ENCODE peak calls at places on chromosomes 12 and 14, in six cellular contexts. C is GM12878, R is WTC11, T is K562, Y is HCT116, M is HepG2. V is an unnamed sample.

GRCh38 chr12:26156201-26156871 is 31.5 kb upstream of the BHLHE41 start:
- DNase-seq in C (peak), R (no peak), T (no peak), Y (no peak), M (no peak), V (no peak)

GRCh38 chr12:69555461-69555860 is 29.8 kb upstream of the CCT2 start:
- DNase-seq in C (no peak), R (no peak), T (no peak), Y (no peak), M (no peak), V (no peak)

GRCh38 chr12:75850751-75851462 is 180.7 kb downstream of the PHLDA1 start:
- DNase-seq in C (no peak), R (no peak), T (no peak), Y (no peak), M (no peak), V (no peak)

GRCh38 chr12:68896881-68897540 is 36.0 kb downstream of the CPM start:
- DNase-seq in C (peak), R (no peak), T (no peak), Y (no peak), M (no peak), V (no peak)

GRCh38 chr14:58216544-58216943 is 16.6 kb downstream of the ACTR10 start:
- DNase-seq in C (no peak), R (no peak), T (no peak), Y (no peak), M (no peak), V (no peak)

GRCh38 chr12:24896171-24896570 is 52.7 kb downstream of the BCAT1 start:
- DNase-seq in C (no peak), R (no peak), T (no peak), Y (no peak), M (no peak), V (no peak)

GRCh38 chr12:71551529-71551928 is 111.9 kb downstream of the LGR5 start:
- DNase-seq in C (no peak), R (no peak), T (peak), Y (peak), M (no peak), V (peak)

GRCh38 chr14:68246074-68246980 is 426.7 kb downstream of the RAD51B start:
- DNase-seq in C (no peak), R (no peak), T (peak), Y (no peak), M (no peak), V (no peak)

GRCh38 chr12:131521326-131521725 is 189.6 kb upstream of the SFSWAP start:
- DNase-seq in C (no peak), R (no peak), T (no peak), Y (no peak), M (no peak), V (no peak)

GRCh38 chr12:129635003-129635685 is 268.7 kb downstream of the TMEM132D start:
- DNase-seq in C (no peak), R (no peak), T (no peak), Y (no peak), M (no peak), V (no peak)

GRCh38 chr14:68148276-68148675 is 328.7 kb downstream of the RAD51B start:
- DNase-seq in C (no peak), R (no peak), T (no peak), Y (no peak), M (no peak), V (no peak)

GRCh38 chr14:65904988-65905387 is 492.5 kb downstream of the FUT8 start:
- DNase-seq in C (no peak), R (no peak), T (no peak), Y (no peak), M (no peak), V (no peak)

GRCh38 chr14:77889971-77890442 is 90.1 kb downstream of the ADCK1 start:
- DNase-seq in C (no peak), R (no peak), T (no peak), Y (no peak), M (no peak), V (no peak)

GRCh38 chr14:77908847-77909246 is 108.9 kb downstream of the ADCK1 start:
- DNase-seq in C (no peak), R (no peak), T (peak), Y (no peak), M (no peak), V (no peak)

GRCh38 chr12:98838282-98838681 is 193.2 kb downstream of the APAF1 start:
- DNase-seq in C (no peak), R (peak), T (no peak), Y (no peak), M (no peak), V (peak)

GRCh38 chr14:67371247-67372148 is 11.4 kb downstream of the EIF2S1 start:
- DNase-seq in C (no peak), R (no peak), T (no peak), Y (no peak), M (no peak), V (no peak)

GRCh38 chr12:13215056-13215455 is 18.5 kb downstream of the EMP1 start:
- DNase-seq in C (no peak), R (no peak), T (no peak), Y (no peak), M (no peak), V (no peak)

GRCh38 chr12:51323317-51323960 is 535 bp downstream of the BIN2 start:
- DNase-seq in C (no peak), R (no peak), T (no peak), Y (no peak), M (no peak), V (no peak)

GRCh38 chr12:8088574-8088973 is 6.5 kb downstream of the NECAP1 start:
- DNase-seq in C (no peak), R (no peak), T (no peak), Y (no peak), M (no peak), V (no peak)

GRCh38 chr14:100531591-100532121 is 55.6 kb downstream of the BEGAIN start:
- DNase-seq in C (no peak), R (no peak), T (no peak), Y (no peak), M (no peak), V (no peak)

GRCh38 chr12:67681145-67681778 is 32.7 kb downstream of the DYRK2 start:
- DNase-seq in C (no peak), R (no peak), T (no peak), Y (no peak), M (no peak), V (no peak)

GRCh38 chr14:71626281-71626835 is 305.9 kb upstream of the RGS6 start:
- DNase-seq in C (no peak), R (no peak), T (no peak), Y (no peak), M (no peak), V (no peak)

GRCh38 chr14:44448816-44449411 is 58.2 kb downstream of the FSCB start:
- DNase-seq in C (no peak), R (no peak), T (peak), Y (no peak), M (peak), V (no peak)

GRCh38 chr14:106347291-106347778 is 821.0 kb downstream of the TMEM121 start:
- DNase-seq in C (no peak), R (no peak), T (no peak), Y (no peak), M (no peak), V (no peak)

GRCh38 chr14:37403656-37404055 is 191.4 kb downstream of the FOXA1 start:
- DNase-seq in C (no peak), R (no peak), T (no peak), Y (no peak), M (no peak), V (no peak)

GRCh38 chr14:103687712-103688111 is 27.5 kb downstream of the XRCC3 start:
- DNase-seq in C (no peak), R (no peak), T (no peak), Y (no peak), M (no peak), V (no peak)

GRCh38 chr14:93050761-93051160 is 65.0 kb downstream of the ITPK1 start:
- DNase-seq in C (no peak), R (no peak), T (no peak), Y (no peak), M (no peak), V (no peak)

GRCh38 chr14:93048843-93049242 is 66.9 kb downstream of the ITPK1 start:
- DNase-seq in C (no peak), R (no peak), T (no peak), Y (no peak), M (no peak), V (no peak)

GRCh38 chr14:93047661-93048060 is 68.1 kb downstream of the ITPK1 start:
- DNase-seq in C (no peak), R (no peak), T (no peak), Y (no peak), M (no peak), V (no peak)

GRCh38 chr14:93049867-93050331 is 65.8 kb downstream of the ITPK1 start:
- DNase-seq in C (no peak), R (no peak), T (no peak), Y (no peak), M (no peak), V (no peak)

DNA sequence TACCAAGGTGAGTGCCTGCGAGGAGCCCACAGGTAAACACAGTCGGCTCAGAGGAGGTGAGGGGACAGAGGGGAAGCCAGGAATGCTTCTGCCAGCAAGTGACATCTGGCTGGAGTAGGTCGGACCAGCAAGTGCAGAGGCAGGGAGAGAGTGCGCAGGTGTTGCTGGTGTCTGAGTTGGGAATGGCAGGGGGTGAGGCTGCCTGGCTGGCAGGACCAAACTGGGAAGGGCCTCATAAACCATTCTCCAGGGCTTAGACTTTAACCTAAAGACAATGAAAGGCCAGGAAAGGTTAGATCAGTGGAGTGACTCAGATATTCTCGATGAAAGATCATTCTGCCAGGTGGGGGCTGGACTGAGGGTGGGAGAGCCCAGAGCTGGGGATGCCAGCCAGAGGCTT is 66.4 kb downstream of the ITPK1 start:
- DNase-seq in C (no peak), R (no peak), T (no peak), Y (no peak), M (no peak), V (no peak)
- TF ChIP-seq SP1 in C (no peak), R (no peak), T (no peak), Y (no peak), M (no peak), V (no peak)

GRCh38 chr14:21652209-21652808 is 1.3 kb upstream of the OR4E2 start:
- DNase-seq in C (no peak), R (no peak), T (no peak), Y (no peak), M (no peak), V (no peak)
- TF ChIP-seq SP1 in C (no peak), R (no peak), T (no peak), Y (no peak), M (no peak), V (no peak)

GRCh38 chr14:74913986-74914573 is 9.0 kb downstream of the RPS6KL1 start:
- DNase-seq in C (no peak), R (peak), T (peak), Y (peak), M (peak), V (peak)
- TF ChIP-seq SP1 in C (no peak), R (no peak), T (no peak), Y (no peak), M (no peak), V (no peak)

DNA sequence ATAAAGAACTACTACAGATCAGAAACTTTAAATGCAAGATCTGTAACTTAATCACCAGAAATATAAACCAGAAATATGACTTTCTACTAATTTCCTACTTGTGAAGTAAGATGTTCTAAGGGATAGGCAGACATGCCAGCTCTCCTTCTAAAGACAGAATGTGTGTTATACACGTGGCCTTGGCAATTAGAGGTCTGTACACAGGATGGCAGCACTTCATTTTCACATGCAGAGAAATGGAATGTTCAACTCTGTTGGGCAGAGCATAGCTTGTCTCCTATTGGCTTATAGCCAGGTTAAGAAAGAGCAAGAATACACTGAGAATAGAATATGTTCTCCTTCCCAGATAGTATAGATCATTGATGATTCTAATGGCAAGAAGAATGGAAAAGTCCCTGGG is 403.8 kb downstream of the DAD1 start:
- DNase-seq in C (no peak), R (no peak), T (no peak), Y (no peak), M (peak), V (no peak)
- TF ChIP-seq SP1 in C (no peak), R (no peak), T (no peak), Y (no peak), M (no peak), V (no peak)

GRCh38 chr12:116492703-116493324 is 66.4 kb upstream of the MAP1LC3B2 start:
- DNase-seq in C (no peak), R (no peak), T (peak), Y (peak), M (no peak), V (no peak)
- TF ChIP-seq SP1 in C (no peak), R (no peak), T (peak), Y (peak), M (no peak), V (no peak)

DNA sequence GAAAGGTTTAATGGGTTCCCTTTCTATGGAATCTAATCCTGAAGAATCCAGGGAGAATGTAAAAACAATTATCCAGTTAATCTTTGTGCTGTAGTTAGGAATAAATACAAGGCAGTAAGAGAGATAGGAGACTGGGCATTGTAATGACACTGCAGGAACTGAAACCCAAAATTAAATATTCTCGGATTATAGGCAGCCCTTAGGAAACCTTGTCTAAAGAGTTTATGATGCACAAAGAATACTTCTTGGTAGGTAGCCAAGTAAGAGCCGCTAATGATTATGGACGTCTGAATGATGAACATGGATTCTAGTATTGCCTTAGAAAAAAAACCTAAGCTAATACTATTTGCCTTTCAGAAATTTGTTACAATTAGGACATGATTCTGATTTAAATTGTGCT is 165.4 kb upstream of the LRIG3 start:
- DNase-seq in C (no peak), R (no peak), T (no peak), Y (no peak), M (no peak), V (no peak)
- TF ChIP-seq SP1 in C (no peak), R (no peak), T (no peak), Y (no peak), M (no peak), V (no peak)

GRCh38 chr14:34484726-34485125 is 22.7 kb upstream of the SPTSSA start:
- DNase-seq in C (no peak), R (no peak), T (no peak), Y (no peak), M (no peak), V (no peak)
- TF ChIP-seq SP1 in C (no peak), R (no peak), T (no peak), Y (no peak), M (no peak), V (no peak)

DNA sequence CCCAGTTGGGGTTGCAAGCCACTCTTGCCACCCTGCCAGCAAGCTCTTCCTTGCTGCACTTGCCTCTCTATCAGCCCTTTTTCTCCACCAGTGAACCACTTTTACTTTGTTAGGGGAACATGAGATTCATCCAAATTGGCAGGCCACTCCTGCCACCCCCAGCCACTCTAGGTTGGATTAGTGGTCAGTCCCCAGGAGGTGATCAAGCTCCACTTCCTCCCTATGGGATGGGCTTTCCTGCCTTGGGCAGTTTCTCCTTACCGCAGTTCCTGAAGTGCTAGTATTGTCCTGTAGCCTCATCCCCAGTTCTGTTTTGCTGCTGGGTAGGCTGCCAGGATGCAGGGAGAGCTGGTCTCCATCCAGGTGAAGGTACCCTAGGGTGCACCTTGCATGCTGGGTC is 104.5 kb downstream of the ALG10 start:
- DNase-seq in C (no peak), R (no peak), T (peak), Y (no peak), M (no peak), V (no peak)
- TF ChIP-seq SP1 in C (no peak), R (no peak), T (no peak), Y (no peak), M (no peak), V (no peak)

DNA sequence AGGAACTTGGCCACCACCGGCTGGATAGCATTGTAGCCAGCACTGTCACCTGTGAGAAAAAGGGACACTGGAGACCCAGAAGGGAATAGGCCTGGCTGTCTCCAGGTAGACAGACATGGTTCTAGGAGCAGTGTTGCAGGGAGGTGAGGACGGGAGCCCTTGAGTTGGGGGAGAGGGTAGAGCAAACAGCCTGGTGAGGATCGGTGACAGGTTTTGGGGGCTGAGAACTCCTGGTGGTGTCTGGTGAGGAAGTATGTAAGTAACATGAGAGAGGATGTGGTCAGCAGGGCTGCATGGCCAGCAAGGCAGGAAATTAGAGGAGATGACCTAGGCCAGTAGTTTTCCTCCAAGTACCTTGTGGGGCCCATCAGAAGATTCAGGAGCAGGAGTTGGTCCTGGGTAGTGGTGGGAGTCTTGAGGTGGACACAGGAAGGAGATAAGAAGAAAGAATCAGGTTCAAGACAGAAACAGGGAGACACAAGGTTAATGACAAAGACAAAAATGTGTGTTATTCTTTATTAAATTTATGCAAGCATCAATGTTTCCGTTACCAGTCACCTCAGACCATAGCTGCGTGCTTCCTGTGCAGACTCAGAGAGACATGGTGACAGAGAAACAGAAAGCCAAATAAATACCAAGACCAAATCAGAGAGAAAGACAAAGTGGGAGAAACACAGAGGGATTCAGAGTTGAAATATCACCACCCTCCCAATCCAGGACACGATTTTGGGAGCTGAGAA is at the start of gene ARHGAP9:
- DNase-seq in C (peak), R (no peak), T (no peak), Y (no peak), M (no peak), V (no peak)
- TF ChIP-seq SP1 in C (peak), R (no peak), T (no peak), Y (no peak), M (no peak), V (no peak)

V was measured in HEK293T.